ENCODE peak calls at places on chromosomes 4 and X, in ten cellular contexts. I is tibial artery; G is left ventricle myocardium inferior; E is spleen; J is thyroid gland; P is CD8-positive, alpha-beta T cell; K is heart right ventricle; V is upper lobe of right lung; L is lower lobe of right lung; Q is MM.1S. C is an unnamed sample.

GRCh38 chrX:51144828-51145442 is 187.7 kb upstream of the NUDT10 start:
- DNase-seq in E (no peak), J (peak; percentile 24), P (no peak), L (no peak), K (no peak), I (no peak), Q (peak; percentile 34), V (no peak), G (no peak), C (peak; percentile 5)

GRCh38 chr4:17077105-17077504 is 178.7 kb upstream of the LDB2 start:
- DNase-seq in Q (no peak), V (no peak), K (no peak), E (no peak), J (no peak), I (no peak), L (no peak), P (no peak), G (no peak), C (no peak)

GRCh38 chr4:118289794-118290193 is 63.0 kb downstream of the PRSS12 start:
- DNase-seq in I (no peak), K (no peak), P (no peak), J (no peak), V (no peak), E (no peak), L (no peak), Q (no peak), G (no peak), C (no peak)

GRCh38 chr4:70505152-70505748 is 13.1 kb upstream of the AMTN start:
- DNase-seq in J (peak; percentile 72), Q (peak; percentile 72), V (peak; percentile 80), K (peak; percentile 25), P (peak; percentile 65), I (no peak), L (peak; percentile 59), G (no peak), E (peak; percentile 86), C (peak; percentile 48)

GRCh38 chrX:1661048-1661921 is 46.4 kb downstream of the ASMT start:
- DNase-seq in P (peak; percentile 75), V (peak; percentile 79), L (peak; percentile 79), G (peak; percentile 35), E (peak; percentile 94), K (no peak), Q (peak; percentile 94), I (peak; percentile 21), J (no peak), C (peak; percentile 5)

GRCh38 chr4:115918149-115918548 is 804.7 kb upstream of the NDST4 start:
- DNase-seq in L (no peak), G (no peak), Q (no peak), I (no peak), P (no peak), E (no peak), K (no peak), J (no peak), V (no peak), C (no peak)

GRCh38 chr4:143700420-143701352 is at the start of gene FREM3:
- DNase-seq in E (peak; percentile 76), Q (no peak), G (no peak), L (no peak), I (no peak), K (no peak), P (no peak), V (peak; percentile 64), J (peak; percentile 7), C (no peak)

GRCh38 chr4:84085986-84086385 is 413.1 kb downstream of the NKX6-1 start:
- DNase-seq in L (no peak), I (no peak), K (no peak), Q (no peak), G (no peak), P (no peak), J (no peak), V (no peak), E (no peak), C (no peak)

GRCh38 chrX:13897571-13897970 is 80.7 kb upstream of the GPM6B start:
- DNase-seq in I (no peak), G (no peak), P (no peak), V (no peak), K (no peak), L (no peak), Q (no peak), E (no peak), J (no peak), C (no peak)

GRCh38 chrX:53073115-53073581 is 9.0 kb upstream of the TSPYL2 start:
- DNase-seq in P (no peak), L (no peak), K (no peak), Q (no peak), J (no peak), G (no peak), I (no peak), E (peak; percentile 55), V (no peak), C (no peak)

GRCh38 chr4:82994834-82995233 is 15.8 kb downstream of the LIN54 start:
- DNase-seq in G (no peak), K (no peak), J (no peak), E (no peak), Q (no peak), V (no peak), I (no peak), P (no peak), L (no peak), C (no peak)

GRCh38 chr4:82984459-82984858 is 26.2 kb downstream of the LIN54 start:
- DNase-seq in L (no peak), K (no peak), I (no peak), Q (no peak), G (no peak), J (no peak), P (no peak), E (no peak), V (no peak), C (peak; percentile 46)

GRCh38 chr4:82988323-82988832 is 22.2 kb downstream of the LIN54 start:
- DNase-seq in K (no peak), G (no peak), V (no peak), P (no peak), J (no peak), Q (no peak), I (no peak), E (no peak), L (no peak), C (no peak)

GRCh38 chr4:82989567-82990429 is 20.8 kb downstream of the LIN54 start:
- DNase-seq in J (no peak), G (no peak), Q (peak; percentile 67), V (no peak), I (no peak), P (no peak), L (no peak), E (no peak), K (no peak), C (no peak)
- H3K27ac ChIP-seq in J (no peak overlapping the region), G (no peak overlapping the region), Q (no peak overlapping the region), V (no peak overlapping the region), I (no peak overlapping the region), P (no peak overlapping the region), L (no peak overlapping the region), E (peak overlapping the region; percentile 25), K (peak overlapping the region; percentile 42), C (no peak overlapping the region)

GRCh38 chr4:153119626-153120025 is 84.6 kb upstream of the TRIM2 start:
- DNase-seq in P (no peak), L (no peak), J (no peak), G (no peak), K (no peak), V (no peak), I (no peak), Q (no peak), E (no peak), C (no peak)

GRCh38 chr4:153115322-153116100 is 88.7 kb upstream of the TRIM2 start:
- DNase-seq in J (no peak), L (no peak), P (peak; percentile 76), G (no peak), K (no peak), E (no peak), V (no peak), Q (peak; percentile 95), I (no peak), C (peak; percentile 83)

GRCh38 chr4:153116801-153117200 is 87.4 kb upstream of the TRIM2 start:
- DNase-seq in J (no peak), E (no peak), I (no peak), K (no peak), V (no peak), P (no peak), G (no peak), L (no peak), Q (no peak), C (no peak)

GRCh38 chr4:153116101-153116680 is 88.1 kb upstream of the TRIM2 start:
- DNase-seq in K (no peak), E (no peak), Q (peak; percentile 50), P (no peak), V (no peak), L (no peak), J (no peak), G (no peak), I (no peak), C (no peak)

GRCh38 chr4:153117554-153117953 is 86.7 kb upstream of the TRIM2 start:
- DNase-seq in Q (no peak), L (no peak), K (no peak), E (no peak), G (no peak), I (no peak), V (no peak), P (no peak), J (no peak), C (no peak)
- TF ChIP-seq CTCF in Q (no peak), L (no peak), K (no peak), E (no peak), G (no peak), I (no peak), V (no peak), P (no peak), J (no peak), C (no peak)

DNA sequence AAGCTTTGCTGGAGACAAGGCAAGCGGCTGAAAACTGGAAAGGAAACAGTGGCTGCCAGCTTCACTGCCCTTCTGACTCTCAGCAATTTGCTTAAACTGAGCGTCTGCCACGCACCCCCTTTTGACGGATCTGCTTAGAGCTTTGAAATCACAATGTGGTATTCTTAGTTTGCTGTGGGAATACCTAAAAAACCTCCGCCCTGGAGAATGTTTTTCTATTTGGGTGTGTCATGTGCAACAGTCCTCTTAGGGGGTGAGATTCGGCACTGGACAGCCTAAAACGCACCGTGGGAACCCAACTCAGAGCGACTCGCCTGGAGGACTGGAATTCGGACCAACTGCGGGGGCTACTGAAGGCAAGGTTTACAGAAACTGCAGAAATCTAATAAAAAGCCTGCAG is 199.9 kb downstream of the NSUN7 start:
- DNase-seq in V (no peak), G (no peak), E (no peak), K (no peak), I (no peak), L (no peak), P (no peak), J (no peak), Q (no peak), C (no peak)
- H3K27ac ChIP-seq in V (no peak overlapping the region), G (peak overlapping the region; percentile 44), E (no peak overlapping the region), K (peak overlapping the region; percentile 36), I (peak overlapping the region; percentile 66), L (no peak overlapping the region), P (no peak overlapping the region), J (no peak overlapping the region), Q (no peak overlapping the region), C (no peak overlapping the region)

DNA sequence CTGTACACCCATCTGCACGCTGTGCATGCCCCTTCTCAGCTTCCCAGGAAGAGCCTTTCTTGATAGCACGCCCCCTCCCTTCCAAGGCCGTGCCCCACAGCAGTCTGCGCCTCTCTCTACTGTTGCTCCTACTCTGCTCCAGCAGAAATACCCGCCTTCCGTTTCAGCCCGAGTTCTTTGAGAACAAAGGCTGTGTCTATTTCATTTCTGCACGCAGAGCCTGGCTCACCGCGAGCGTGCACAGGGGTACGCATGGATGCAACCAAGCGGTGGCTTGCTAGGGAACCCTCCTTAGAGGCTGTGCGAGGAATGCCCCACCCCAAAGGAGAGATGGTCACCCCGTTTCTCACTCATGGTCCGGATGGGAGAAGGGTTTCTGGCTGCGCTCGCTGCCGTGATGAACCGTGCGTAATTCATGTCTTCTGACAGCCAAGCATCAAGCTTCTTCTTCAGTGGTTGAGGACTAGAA is 448 bp downstream of the AADAT start:
- DNase-seq in J (peak; percentile 21), K (no peak), Q (no peak), G (no peak), L (peak; percentile 43), V (no peak), I (no peak), E (no peak), P (no peak), C (peak; percentile 20)
- TF ChIP-seq CTCF in J (no peak), K (no peak), Q (no peak), G (no peak), L (no peak), V (no peak), I (no peak), E (no peak), P (no peak), C (no peak)